ENCODE peak calls at places on chromosomes 16 and 17, in six cellular contexts. Z, F, K, B, C and H are unnamed samples.
A peak's percentile ranks its signal among the peaks of the same experiment; 100 is the strongest.

GRCh38 chr16:75065149-75065807 is 51.3 kb downstream of the LDHD start:
- DNase-seq in B (no peak), C (no peak), Z (no peak), K (no peak), F (peak; percentile 33), H (no peak)

GRCh38 chr16:70740919-70741778 is 55.3 kb upstream of the MTSS2 start:
- DNase-seq in Z (no peak), B (no peak), K (no peak), C (no peak), F (no peak), H (no peak)

GRCh38 chr16:55759983-55760664 is 72.8 kb downstream of the CES1 start:
- DNase-seq in Z (no peak), K (no peak), F (no peak), C (peak; percentile 28), B (no peak), H (no peak)

GRCh38 chr17:82416771-82417170 is 1.4 kb upstream of the HEXD start:
- DNase-seq in C (no peak), B (no peak), F (peak; percentile 57), Z (no peak), K (no peak), H (no peak)

GRCh38 chr17:48596735-48597491 is 3.3 kb upstream of the HOXB5 start:
- DNase-seq in Z (no peak), K (no peak), F (no peak), C (no peak), B (no peak), H (no peak)

GRCh38 chr17:32584792-32585191 is 98.0 kb downstream of the CDK5R1 start:
- DNase-seq in K (no peak), B (no peak), C (no peak), F (no peak), Z (no peak), H (no peak)

GRCh38 chr17:78396436-78397335 is 18.2 kb downstream of the PGS1 start:
- DNase-seq in Z (peak; percentile 71), C (no peak), K (no peak), F (no peak), B (no peak), H (no peak)

GRCh38 chr16:85923153-85924021 is 24.4 kb downstream of the IRF8 start:
- DNase-seq in K (no peak), F (peak; percentile 36), Z (no peak), B (no peak), C (no peak), H (no peak)

GRCh38 chr17:4161560-4162221 is 18.7 kb downstream of the CYB5D2 start:
- DNase-seq in C (no peak), B (no peak), Z (no peak), F (no peak), K (no peak), H (no peak)

GRCh38 chr16:27235055-27235937 is 32.0 kb downstream of the KDM8 start:
- DNase-seq in F (peak; percentile 68), C (peak; percentile 93), K (peak; percentile 95), Z (peak; percentile 94), B (no peak), H (peak; percentile 70)

GRCh38 chr17:36935681-36936454 is 1.4 kb upstream of the LHX1 start:
- DNase-seq in Z (no peak), F (peak; percentile 72), K (peak; percentile 28), C (no peak), B (no peak), H (no peak)

GRCh38 chr16:67084345-67085028 is 25.3 kb upstream of the PHAF1 start:
- DNase-seq in F (no peak), B (no peak), C (no peak), K (no peak), Z (no peak), H (no peak)

GRCh38 chr16:48381201-48381600 is 4.0 kb downstream of the SIAH1 start:
- DNase-seq in B (no peak), K (no peak), F (no peak), Z (no peak), C (no peak), H (no peak)

GRCh38 chr16:85615014-85615851 is 2.1 kb downstream of the GSE1 start:
- DNase-seq in F (peak; percentile 66), C (peak; percentile 43), B (no peak), Z (peak; percentile 47), K (no peak), H (no peak)

GRCh38 chr16:84613408-84614071 is 4.3 kb downstream of the COTL1 start:
- DNase-seq in C (no peak), K (no peak), F (no peak), Z (no peak), B (no peak), H (no peak)

GRCh38 chr16:14003119-14003570 is 68.0 kb upstream of the MRTFB start:
- DNase-seq in C (peak; percentile 48), K (no peak), B (no peak), Z (peak; percentile 83), F (no peak), H (no peak)

GRCh38 chr16:82181456-82182185 is 11.6 kb upstream of the MPHOSPH6 start:
- DNase-seq in K (no peak), B (no peak), Z (no peak), F (no peak), C (no peak), H (no peak)

GRCh38 chr16:84562174-84562815 is 55.6 kb downstream of the COTL1 start:
- DNase-seq in C (peak; percentile 33), B (no peak), K (no peak), Z (no peak), F (no peak), H (no peak)

GRCh38 chr17:78736526-78737079 is 45.5 kb downstream of the CYTH1 start:
- DNase-seq in C (peak; percentile 78), K (peak; percentile 69), B (peak; percentile 54), F (peak; percentile 92), Z (peak; percentile 88), H (peak; percentile 58)

GRCh38 chr17:36937961-36938565 is 788 bp downstream of the LHX1 start:
- DNase-seq in F (no peak), K (peak; percentile 43), Z (no peak), B (no peak), C (no peak), H (no peak)

GRCh38 chr17:31695456-31696090 is 163.5 kb downstream of the COPRS start:
- DNase-seq in B (no peak), C (no peak), F (no peak), Z (no peak), K (no peak), H (no peak)

GRCh38 chr16:82653550-82654511 is 27.1 kb downstream of the CDH13 start:
- DNase-seq in B (no peak), Z (no peak), C (no peak), F (peak; percentile 66), K (peak; percentile 68), H (peak; percentile 37)

GRCh38 chr17:13568746-13569739 is 32.7 kb downstream of the HS3ST3A1 start:
- DNase-seq in K (no peak), C (no peak), F (no peak), Z (no peak), B (no peak), H (no peak)

GRCh38 chr16:72149676-72150464 is 22.1 kb downstream of the PMFBP1 start:
- DNase-seq in B (no peak), Z (no peak), C (no peak), F (no peak), K (no peak), H (no peak)

GRCh38 chr17:76943202-76943601 is 75.0 kb downstream of the MGAT5B start:
- DNase-seq in F (no peak), B (no peak), K (no peak), Z (no peak), C (no peak), H (no peak)

GRCh38 chr16:66304151-66304550 is 62.3 kb upstream of the CDH5 start:
- DNase-seq in B (no peak), Z (no peak), C (no peak), F (no peak), K (no peak), H (no peak)

GRCh38 chr17:61383689-61384201 is 15.9 kb upstream of the TBX2 start:
- DNase-seq in C (no peak), K (no peak), Z (no peak), B (no peak), F (no peak), H (no peak)

GRCh38 chr16:30567991-30568638 is 3.4 kb downstream of the ZNF688 start:
- DNase-seq in B (peak; percentile 24), Z (no peak), K (peak; percentile 63), C (no peak), F (peak; percentile 78), H (no peak)

GRCh38 chr16:84788968-84789371 is 30.8 kb upstream of the CRISPLD2 start:
- DNase-seq in B (no peak), K (no peak), Z (no peak), F (no peak), C (no peak), H (no peak)

GRCh38 chr17:15348030-15348429 is 6.6 kb upstream of the TEKT3 start:
- DNase-seq in C (peak; percentile 29), K (no peak), Z (no peak), F (peak; percentile 67), B (no peak), H (no peak)

GRCh38 chr17:22138861-22139469 is 446.6 kb downstream of the KCNJ18 start:
- DNase-seq in C (no peak), Z (no peak), K (no peak), B (no peak), F (no peak), H (no peak)
- H3K9me3 ChIP-seq in C (no peaks in the 10 kb centered on the region), Z (no peaks in the 10 kb centered on the region), K (no peaks in the 10 kb centered on the region), B (no peaks in the 10 kb centered on the region), F (no peaks in the 10 kb centered on the region), H (no peaks in the 10 kb centered on the region)

DNA sequence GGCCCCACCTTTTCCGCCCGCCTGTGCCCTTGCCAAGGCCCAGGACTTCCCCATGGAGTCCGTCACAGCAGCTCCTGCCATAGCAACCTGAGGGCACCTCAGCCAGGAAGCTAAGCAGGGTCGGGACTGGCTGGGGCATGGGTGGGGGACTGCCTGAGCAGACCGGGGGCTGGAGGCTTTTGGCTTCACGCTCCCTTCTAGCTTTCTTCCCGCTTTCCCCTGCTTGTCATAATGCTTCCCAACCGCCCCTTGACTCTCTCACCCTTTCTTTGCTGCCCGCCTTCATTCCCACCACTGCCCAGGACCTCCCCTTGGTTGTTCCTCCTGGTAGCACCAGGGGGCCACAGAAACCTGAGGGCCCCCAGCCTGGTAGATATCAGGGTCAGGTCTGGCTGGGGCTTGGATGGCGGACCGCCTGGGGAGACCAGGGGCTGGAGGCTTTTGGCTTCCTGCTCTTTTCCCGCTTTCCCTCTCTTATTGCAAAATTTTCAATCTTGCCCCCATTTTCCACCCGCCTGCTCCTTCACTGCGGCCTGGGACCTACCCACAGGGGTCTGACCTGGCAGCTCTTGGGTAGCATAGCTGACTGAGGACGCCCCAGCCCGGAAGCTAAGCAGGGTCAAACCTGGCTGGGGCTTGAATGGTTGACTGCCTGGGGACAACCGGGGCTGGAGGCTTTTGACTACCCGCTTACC is 2287.7 kb downstream of the TP53TG3F start:
- DNase-seq in B (no peak), F (no peak), K (no peak), Z (no peak), C (no peak), H (no peak)
- H3K9me3 ChIP-seq in B (no peaks in the 10 kb centered on the region), F (no peaks in the 10 kb centered on the region), K (no peaks in the 10 kb centered on the region), Z (no peaks in the 10 kb centered on the region), C (peaks cover 9% of the 10 kb centered on the region), H (no peaks in the 10 kb centered on the region)

DNA sequence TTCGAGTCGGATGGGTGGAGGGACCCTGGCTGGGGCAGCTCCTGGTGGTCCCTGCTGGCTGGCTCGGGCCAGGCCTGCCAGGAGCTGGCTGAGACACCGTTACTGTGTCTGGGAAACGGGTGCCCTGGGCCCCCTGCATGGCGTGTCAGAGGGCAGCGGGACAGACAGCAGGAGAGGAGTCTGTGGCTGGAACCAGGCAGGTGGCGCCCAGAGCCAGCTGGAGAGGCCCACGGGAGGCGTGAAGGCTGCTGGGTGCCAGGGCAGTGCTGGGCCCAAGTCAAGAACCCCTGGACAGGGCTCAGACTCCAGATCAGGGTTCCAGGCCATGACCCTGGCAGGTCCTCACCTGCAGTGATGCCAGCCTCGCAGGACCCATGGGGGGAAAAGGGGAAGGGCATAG is 16.6 kb downstream of the SOX8 start:
- DNase-seq in Z (no peak), F (no peak), C (no peak), B (no peak), K (no peak), H (no peak)
- H3K9me3 ChIP-seq in Z (peaks cover 22% of the 10 kb centered on the region), F (no peaks in the 10 kb centered on the region), C (peaks cover 21% of the 10 kb centered on the region), B (no peaks in the 10 kb centered on the region), K (no peaks in the 10 kb centered on the region), H (no peaks in the 10 kb centered on the region)

GRCh38 chr16:88288303-88288702 is 94.5 kb upstream of the ZNF469 start:
- DNase-seq in Z (peak; percentile 6), C (no peak), K (no peak), B (no peak), F (no peak), H (no peak)
- H3K9me3 ChIP-seq in Z (peaks cover 25% of the 10 kb centered on the region), C (peaks cover 18% of the 10 kb centered on the region), K (peaks cover 5% of the 10 kb centered on the region), B (no peaks in the 10 kb centered on the region), F (peaks cover 67% of the 10 kb centered on the region), H (no peaks in the 10 kb centered on the region)